ENCODE peak calls at places on chromosome 3, in four cellular contexts. One of them, this sample, is unnamed.

GRCh38 chr3:161150001-161150525 is 44.9 kb upstream of the B3GALNT1 start:
- DNase-seq in LNCaP clone FGC: no peak
- DNase-seq in hepatocyte: no peak
- DNase-seq in foreskin fibroblast: peak
- DNase-seq in this sample: no peak

GRCh38 chr3:22714758-22715157 is 488.4 kb upstream of the UBE2E2 start:
- DNase-seq in LNCaP clone FGC: no peak
- DNase-seq in hepatocyte: no peak
- DNase-seq in foreskin fibroblast: no peak
- DNase-seq in this sample: no peak

GRCh38 chr3:15812183-15812582 is 14.4 kb upstream of the ANKRD28 start:
- DNase-seq in LNCaP clone FGC: no peak
- DNase-seq in hepatocyte: peak
- DNase-seq in foreskin fibroblast: peak
- DNase-seq in this sample: peak

GRCh38 chr3:52615178-52615577 is 70.5 kb downstream of the PBRM1 start:
- DNase-seq in LNCaP clone FGC: no peak
- DNase-seq in hepatocyte: no peak
- DNase-seq in foreskin fibroblast: peak
- DNase-seq in this sample: no peak

GRCh38 chr3:21506061-21506460 is 244.9 kb downstream of the ZNF385D start:
- DNase-seq in LNCaP clone FGC: no peak
- DNase-seq in hepatocyte: no peak
- DNase-seq in foreskin fibroblast: no peak
- DNase-seq in this sample: no peak

GRCh38 chr3:16052964-16053363 is 121.5 kb upstream of the GALNT15 start:
- DNase-seq in LNCaP clone FGC: no peak
- DNase-seq in hepatocyte: no peak
- DNase-seq in foreskin fibroblast: no peak
- DNase-seq in this sample: no peak

GRCh38 chr3:18713576-18713951 is 288.4 kb upstream of the SATB1 start:
- DNase-seq in LNCaP clone FGC: no peak
- DNase-seq in hepatocyte: no peak
- DNase-seq in foreskin fibroblast: no peak
- DNase-seq in this sample: no peak

GRCh38 chr3:8278448-8278847 is 223.2 kb upstream of the LMCD1 start:
- DNase-seq in LNCaP clone FGC: no peak
- DNase-seq in hepatocyte: no peak
- DNase-seq in foreskin fibroblast: no peak
- DNase-seq in this sample: peak

GRCh38 chr3:77051927-77052542 is 12.1 kb downstream of the ROBO2 start:
- DNase-seq in LNCaP clone FGC: no peak
- DNase-seq in hepatocyte: no peak
- DNase-seq in foreskin fibroblast: peak
- DNase-seq in this sample: no peak

GRCh38 chr3:72820405-72820804 is 27.8 kb downstream of the SHQ1 start:
- DNase-seq in LNCaP clone FGC: peak
- DNase-seq in hepatocyte: no peak
- DNase-seq in foreskin fibroblast: peak
- DNase-seq in this sample: peak

GRCh38 chr3:54447427-54447826 is 325.1 kb downstream of the CACNA2D3 start:
- DNase-seq in LNCaP clone FGC: peak
- DNase-seq in hepatocyte: no peak
- DNase-seq in foreskin fibroblast: no peak
- DNase-seq in this sample: no peak

GRCh38 chr3:90035643-90036042 is 928.2 kb downstream of the EPHA3 start:
- DNase-seq in LNCaP clone FGC: no peak
- DNase-seq in hepatocyte: no peak
- DNase-seq in foreskin fibroblast: peak
- DNase-seq in this sample: no peak

GRCh38 chr3:39127296-39127906 is 19.9 kb downstream of the TTC21A start:
- DNase-seq in LNCaP clone FGC: no peak
- DNase-seq in hepatocyte: no peak
- DNase-seq in foreskin fibroblast: no peak
- DNase-seq in this sample: no peak

GRCh38 chr3:122468896-122469533 is 45.7 kb downstream of the KPNA1 start:
- DNase-seq in LNCaP clone FGC: no peak
- DNase-seq in hepatocyte: no peak
- DNase-seq in foreskin fibroblast: no peak
- DNase-seq in this sample: no peak
- H3K4me3 ChIP-seq in LNCaP clone FGC: no peak
- H3K4me3 ChIP-seq in hepatocyte: no peak
- H3K4me3 ChIP-seq in foreskin fibroblast: no peak
- H3K4me3 ChIP-seq in this sample: no peak

DNA sequence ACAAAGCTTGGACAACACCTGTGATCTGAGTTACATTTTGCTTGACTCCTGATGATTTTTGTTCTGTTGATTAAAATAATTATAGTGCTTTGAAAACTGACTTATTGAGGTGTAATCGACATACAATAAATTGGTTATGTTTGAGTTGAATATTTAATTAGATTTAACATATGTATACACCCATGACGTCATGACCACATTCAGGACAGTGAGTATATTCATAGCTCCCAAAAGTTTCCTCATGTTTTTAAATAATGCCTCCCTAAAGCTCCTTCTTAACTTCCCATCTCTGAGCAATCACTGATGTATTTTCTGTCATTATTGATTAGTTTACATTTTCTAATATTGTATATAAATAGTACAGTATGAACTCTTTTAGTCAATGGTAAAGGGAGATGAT is 801.2 kb downstream of the PDCD6IP start:
- DNase-seq in LNCaP clone FGC: no peak
- DNase-seq in hepatocyte: no peak
- DNase-seq in foreskin fibroblast: no peak
- DNase-seq in this sample: no peak
- H3K4me3 ChIP-seq in LNCaP clone FGC: no peak
- H3K4me3 ChIP-seq in hepatocyte: no peak
- H3K4me3 ChIP-seq in foreskin fibroblast: no peak
- H3K4me3 ChIP-seq in this sample: no peak

DNA sequence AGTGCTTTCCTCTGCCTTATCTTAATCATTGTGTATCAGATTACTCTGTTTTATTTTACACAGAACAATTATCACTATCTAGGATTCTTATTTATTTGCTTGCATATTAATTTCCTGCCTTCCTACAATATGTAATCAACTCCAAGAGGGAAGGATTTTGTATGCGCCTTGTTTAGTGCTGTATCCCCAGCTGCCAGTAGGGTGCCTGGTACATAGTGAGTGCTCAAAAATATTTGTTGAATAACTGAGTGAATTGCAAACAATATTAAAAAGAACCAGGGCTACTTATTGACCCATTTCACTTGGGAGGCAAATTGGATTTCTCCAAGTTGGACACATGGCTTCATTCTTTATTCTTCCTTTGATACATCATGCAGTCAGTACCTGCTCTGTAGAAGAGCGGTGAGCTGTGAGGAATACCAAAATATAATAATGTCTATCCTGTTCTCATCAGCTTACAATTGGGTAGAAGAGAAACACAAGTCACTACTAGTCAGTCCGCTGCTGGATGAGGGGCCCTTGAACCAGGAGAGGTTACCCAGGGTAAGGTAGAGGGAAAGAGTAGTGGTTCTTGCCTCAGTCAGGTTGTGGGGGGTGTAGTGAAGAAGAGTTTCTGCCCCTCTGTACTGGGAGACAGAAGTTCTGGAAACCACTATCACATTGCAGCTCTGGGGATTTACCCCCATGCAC is 233.9 kb upstream of the ZBTB20 start:
- DNase-seq in LNCaP clone FGC: no peak
- DNase-seq in hepatocyte: no peak
- DNase-seq in foreskin fibroblast: no peak
- DNase-seq in this sample: no peak
- H3K4me3 ChIP-seq in LNCaP clone FGC: no peak
- H3K4me3 ChIP-seq in hepatocyte: no peak
- H3K4me3 ChIP-seq in foreskin fibroblast: no peak
- H3K4me3 ChIP-seq in this sample: no peak

DNA sequence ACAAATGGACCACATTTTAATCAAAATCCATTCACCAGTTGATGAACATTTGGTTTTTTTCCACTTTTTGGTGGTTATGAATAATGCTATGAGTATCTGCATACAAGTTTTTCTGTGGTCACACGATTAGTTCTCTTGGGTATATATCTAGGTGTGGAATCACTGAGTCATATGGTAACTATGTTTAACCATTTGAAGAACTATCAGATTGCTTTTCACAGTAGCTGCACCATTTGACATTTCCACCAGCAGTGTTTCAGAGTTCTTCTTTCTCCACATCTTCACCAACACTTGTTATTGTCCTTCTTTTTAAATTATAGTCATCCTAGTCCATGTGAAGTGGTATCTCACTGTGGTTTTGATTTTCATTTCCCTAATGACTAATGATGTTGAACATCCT is 33.3 kb upstream of the ATG7 start:
- DNase-seq in LNCaP clone FGC: no peak
- DNase-seq in hepatocyte: no peak
- DNase-seq in foreskin fibroblast: peak
- DNase-seq in this sample: no peak
- H3K4me3 ChIP-seq in LNCaP clone FGC: no peak
- H3K4me3 ChIP-seq in hepatocyte: no peak
- H3K4me3 ChIP-seq in foreskin fibroblast: no peak
- H3K4me3 ChIP-seq in this sample: no peak

GRCh38 chr3:139975592-139976360 is 40.8 kb downstream of the CLSTN2 start:
- DNase-seq in LNCaP clone FGC: no peak
- DNase-seq in hepatocyte: no peak
- DNase-seq in foreskin fibroblast: no peak
- DNase-seq in this sample: no peak
- H3K4me3 ChIP-seq in LNCaP clone FGC: no peak
- H3K4me3 ChIP-seq in hepatocyte: no peak
- H3K4me3 ChIP-seq in foreskin fibroblast: no peak
- H3K4me3 ChIP-seq in this sample: no peak

GRCh38 chr3:45890405-45890804 is 4.1 kb downstream of the CCR9 start:
- DNase-seq in LNCaP clone FGC: no peak
- DNase-seq in hepatocyte: peak
- DNase-seq in foreskin fibroblast: no peak
- DNase-seq in this sample: peak
- H3K4me3 ChIP-seq in LNCaP clone FGC: no peak
- H3K4me3 ChIP-seq in hepatocyte: no peak
- H3K4me3 ChIP-seq in foreskin fibroblast: no peak
- H3K4me3 ChIP-seq in this sample: no peak